ENCODE peak calls at places on chromosomes 16 and 17, in seven cellular contexts. L is HCT116, F is SK-N-SH, S is GM12878, Y is H1, Z is HepG2, W is K562. C is an unnamed sample.

GRCh38 chr16:8962393-8963009 is 1.2 kb downstream of the USP7 start:
- DNase-seq in L (no peak), F (peak; percentile 53), S (no peak), Y (no peak), Z (no peak), W (peak; percentile 48), C (peak; percentile 34)

GRCh38 chr16:56637814-56638750 is at the start of gene MT1A:
- DNase-seq in L (no peak), F (peak; percentile 74), S (no peak), Y (peak; percentile 81), Z (peak; percentile 29), W (peak; percentile 66), C (no peak)

GRCh38 chr17:32588982-32589381 is 102.2 kb downstream of the CDK5R1 start:
- DNase-seq in L (peak; percentile 12), F (peak; percentile 23), S (no peak), Y (no peak), Z (peak; percentile 11), W (peak; percentile 23), C (peak; percentile 54)

GRCh38 chr17:29574732-29575510 is 6.4 kb downstream of the TP53I13 start:
- DNase-seq in L (no peak), F (no peak), S (no peak), Y (no peak), Z (peak; percentile 90), W (no peak), C (no peak)

GRCh38 chr17:82949361-82949760 is 109.5 kb upstream of the ZNF750 start:
- DNase-seq in L (no peak), F (no peak), S (no peak), Y (no peak), Z (no peak), W (no peak), C (no peak)

GRCh38 chr16:20878682-20879147 is 21.4 kb downstream of the DCUN1D3 start:
- DNase-seq in L (no peak), F (no peak), S (no peak), Y (no peak), Z (peak; percentile 85), W (no peak), C (no peak)

GRCh38 chr16:22318690-22319358 is 21.6 kb downstream of the POLR3E start:
- DNase-seq in L (no peak), F (peak; percentile 54), S (no peak), Y (peak; percentile 90), Z (peak; percentile 45), W (peak; percentile 52), C (no peak)

GRCh38 chr16:569445-570254 is at the start of gene PIGQ:
- DNase-seq in L (no peak), F (peak; percentile 91), S (no peak), Y (peak; percentile 85), Z (peak; percentile 70), W (peak; percentile 89), C (peak; percentile 62)

GRCh38 chr17:50361561-50362480 is 11.2 kb downstream of the MRPL27 start:
- DNase-seq in L (peak; percentile 60), F (peak; percentile 90), S (no peak), Y (peak; percentile 67), Z (peak; percentile 75), W (peak; percentile 86), C (peak; percentile 70)

GRCh38 chr17:67132366-67132765 is 88.0 kb downstream of the CACNG1 start:
- DNase-seq in L (no peak), F (no peak), S (no peak), Y (no peak), Z (no peak), W (no peak), C (no peak)

GRCh38 chr16:20398603-20399002 is 5.9 kb downstream of the PDILT start:
- DNase-seq in L (no peak), F (no peak), S (no peak), Y (no peak), Z (no peak), W (no peak), C (no peak)

GRCh38 chr16:9262941-9263340 is 171.5 kb downstream of the HAPSTR1 start:
- DNase-seq in L (no peak), F (no peak), S (no peak), Y (no peak), Z (no peak), W (no peak), C (no peak)

GRCh38 chr16:84585886-84586285 is 32.0 kb downstream of the COTL1 start:
- DNase-seq in L (peak; percentile 27), F (peak; percentile 50), S (no peak), Y (peak; percentile 84), Z (no peak), W (peak; percentile 74), C (no peak)

GRCh38 chr16:72807287-72807686 is 240.6 kb downstream of the ZFHX3 start:
- DNase-seq in L (no peak), F (peak; percentile 56), S (no peak), Y (no peak), Z (no peak), W (no peak), C (no peak)

GRCh38 chr17:59431606-59432005 is 100.2 kb downstream of the YPEL2 start:
- DNase-seq in L (no peak), F (no peak), S (no peak), Y (no peak), Z (no peak), W (no peak), C (no peak)

GRCh38 chr16:74740795-74741304 is 33.8 kb downstream of the FA2H start:
- DNase-seq in L (peak; percentile 75), F (no peak), S (no peak), Y (no peak), Z (no peak), W (no peak), C (no peak)

DNA sequence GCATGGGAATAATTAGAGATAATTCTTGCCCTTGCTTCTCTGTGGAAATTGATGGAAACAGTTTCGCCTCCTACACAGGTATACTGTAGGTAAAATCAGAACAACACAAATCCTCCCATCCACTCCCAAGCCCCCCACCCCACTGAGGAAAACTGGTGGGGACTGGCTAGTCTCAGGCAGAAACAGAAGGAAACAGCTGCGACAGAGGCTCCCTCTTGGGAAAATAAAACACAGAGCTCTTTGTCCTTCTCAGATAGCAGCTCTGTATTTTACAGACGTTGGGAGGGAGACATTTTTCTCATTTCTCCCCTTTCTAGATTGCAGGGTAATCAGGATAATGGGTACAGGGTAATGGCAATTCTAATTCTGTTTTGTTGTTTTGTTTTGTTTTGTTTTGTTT is 1.1 kb downstream of the SLFN13 start:
- DNase-seq in L (no peak), F (no peak), S (no peak), Y (no peak), Z (no peak), W (no peak), C (no peak)
- TF ChIP-seq JUND in L (no peak), F (no peak), S (no peak), Y (no peak), Z (no peak), W (no peak), C (no peak)

DNA sequence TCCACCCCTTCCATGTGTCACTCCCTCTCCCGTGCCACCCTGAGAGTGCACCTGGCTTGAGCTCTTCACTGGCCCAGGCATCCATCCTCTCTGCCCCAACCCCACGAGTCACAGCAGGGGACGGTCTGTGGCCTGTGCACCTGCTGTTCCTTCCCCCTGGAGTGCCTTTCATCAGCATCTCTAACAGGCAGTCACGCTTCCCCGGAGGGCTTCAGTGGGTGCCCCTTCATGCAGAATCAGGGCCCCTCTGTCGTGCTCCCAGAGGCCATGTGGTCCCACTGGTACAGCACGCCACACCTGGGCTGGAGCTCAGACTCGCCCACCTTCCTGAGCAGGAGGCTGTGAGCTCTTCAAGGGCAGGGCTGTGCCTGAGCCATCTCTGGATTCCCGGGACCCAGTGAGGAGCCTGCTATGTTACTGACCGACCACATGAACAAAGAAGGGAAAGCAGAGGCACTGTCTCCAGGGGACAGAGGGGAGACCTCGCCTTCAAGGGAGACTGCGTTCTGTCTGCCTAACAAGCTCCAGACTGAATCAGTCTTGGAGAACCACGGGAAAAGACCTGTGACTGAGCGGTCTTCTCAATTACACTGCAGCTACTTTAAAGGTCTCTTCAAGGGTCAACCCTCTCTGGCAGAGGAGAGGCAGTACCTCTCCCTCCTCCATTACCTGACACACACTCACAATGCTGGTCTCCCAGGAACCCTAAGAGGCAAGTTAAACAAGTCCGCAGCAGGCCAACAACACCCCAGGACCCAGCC is 78.8 kb upstream of the DOC2B start:
- DNase-seq in L (no peak), F (no peak), S (no peak), Y (peak; percentile 64), Z (no peak), W (no peak), C (no peak)
- TF ChIP-seq JUND in L (no peak), F (no peak), S (no peak), Y (no peak), Z (no peak), W (no peak), C (no peak)

GRCh38 chr16:89482824-89483220 is 7.5 kb downstream of the ANKRD11 start:
- DNase-seq in L (no peak), F (no peak), S (no peak), Y (no peak), Z (no peak), W (no peak), C (no peak)
- TF ChIP-seq JUND in L (no peak), F (no peak), S (no peak), Y (no peak), Z (no peak), W (no peak), C (no peak)

GRCh38 chr16:67445441-67445912 is 14.6 kb downstream of the HSD11B2 start:
- DNase-seq in L (no peak), F (peak; percentile 48), S (no peak), Y (no peak), Z (peak; percentile 52), W (no peak), C (no peak)

GRCh38 chr16:67447508-67448076 is 16.7 kb downstream of the HSD11B2 start:
- DNase-seq in L (peak; percentile 54), F (peak; percentile 70), S (peak; percentile 15), Y (peak; percentile 77), Z (peak; percentile 49), W (peak; percentile 76), C (no peak)

GRCh38 chr16:67446968-67447507 is 16.1 kb downstream of the HSD11B2 start:
- DNase-seq in L (no peak), F (no peak), S (no peak), Y (no peak), Z (no peak), W (no peak), C (no peak)

GRCh38 chr16:67445126-67445426 is 14.2 kb downstream of the HSD11B2 start:
- DNase-seq in L (no peak), F (no peak), S (no peak), Y (no peak), Z (no peak), W (no peak), C (no peak)

DNA sequence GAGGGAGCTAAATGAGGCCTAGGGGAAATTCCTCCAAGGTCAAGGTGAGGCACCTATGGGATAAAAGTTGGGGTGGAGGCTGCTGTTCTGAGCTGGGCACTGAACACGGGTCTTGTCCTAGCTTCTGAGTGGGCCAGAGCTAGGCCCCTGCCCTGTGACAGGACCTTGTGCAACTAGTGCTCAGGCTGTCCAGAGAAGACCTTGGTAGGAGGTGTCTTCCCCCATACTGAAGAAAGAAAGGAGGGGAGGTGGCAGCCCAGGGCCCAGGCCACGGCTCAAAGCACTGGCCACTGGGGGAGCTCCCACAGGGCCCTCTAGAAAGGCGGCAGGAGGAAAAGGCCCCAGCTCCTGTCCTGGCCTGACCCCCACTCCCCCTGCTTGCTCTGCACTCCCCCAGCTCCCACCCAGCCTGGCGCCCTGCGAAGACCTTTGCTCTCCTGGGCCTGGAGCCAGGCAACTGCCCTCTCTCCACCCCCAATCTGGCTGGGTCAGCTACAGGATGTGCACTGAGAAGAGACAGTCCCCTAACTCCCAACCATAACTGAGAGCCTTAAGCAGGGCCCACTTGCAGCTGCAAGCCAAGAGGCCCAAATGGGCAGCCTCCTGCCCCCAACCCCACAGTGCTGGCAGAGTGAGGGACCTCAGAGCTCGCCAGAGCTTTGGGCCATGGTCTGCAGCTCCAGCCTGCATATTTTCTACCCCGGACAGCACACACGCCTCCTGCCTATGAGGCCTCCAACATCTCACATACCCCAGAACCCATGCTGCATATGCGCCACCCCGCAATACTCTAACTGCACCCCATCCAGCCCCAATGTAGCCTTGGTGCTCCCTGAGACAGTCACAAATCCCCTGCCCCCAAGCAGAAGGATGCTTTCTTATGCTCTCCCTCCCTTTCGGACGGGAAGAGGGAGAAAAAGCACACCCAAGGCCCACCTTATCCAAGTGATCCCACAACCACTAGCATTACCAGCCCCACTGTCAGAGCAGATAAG is 15.3 kb downstream of the HSD11B2 start:
- DNase-seq in L (no peak), F (peak; percentile 43), S (no peak), Y (no peak), Z (peak; percentile 95), W (no peak), C (no peak)
- TF ChIP-seq JUND in L (no peak), F (no peak), S (no peak), Y (no peak), Z (no peak), W (no peak), C (no peak)

C was measured in T47D.